ENCODE peak calls at places on chromosomes 4 and X, in nine cellular contexts. One of them, this sample, is unnamed.

GRCh38 chr4:184136525-184136924 is 81.1 kb downstream of the ENPP6 start:
- DNase-seq in tibial nerve: no peak
- DNase-seq in esophagus squamous epithelium: no peak
- DNase-seq in body of pancreas: no peak
- DNase-seq in heart left ventricle: no peak
- DNase-seq in HCT116: no peak
- DNase-seq in stomach: no peak
- DNase-seq in lower leg skin: no peak
- DNase-seq in testis: no peak
- DNase-seq in this sample: no peak

GRCh38 chr4:185227131-185227551 is 17.7 kb downstream of the SNX25 start:
- DNase-seq in tibial nerve: no peak
- DNase-seq in esophagus squamous epithelium: no peak
- DNase-seq in body of pancreas: peak; percentile 82
- DNase-seq in heart left ventricle: no peak
- DNase-seq in HCT116: no peak
- DNase-seq in stomach: no peak
- DNase-seq in lower leg skin: no peak
- DNase-seq in testis: no peak
- DNase-seq in this sample: no peak

GRCh38 chrX:97158270-97158669 is 274.6 kb downstream of the RPA4 start:
- DNase-seq in tibial nerve: no peak
- DNase-seq in esophagus squamous epithelium: no peak
- DNase-seq in body of pancreas: no peak
- DNase-seq in heart left ventricle: no peak
- DNase-seq in HCT116: no peak
- DNase-seq in stomach: no peak
- DNase-seq in lower leg skin: no peak
- DNase-seq in testis: no peak
- DNase-seq in this sample: no peak

GRCh38 chr4:83516042-83516772 is 19.7 kb upstream of the GPAT3 start:
- DNase-seq in tibial nerve: no peak
- DNase-seq in esophagus squamous epithelium: no peak
- DNase-seq in body of pancreas: no peak
- DNase-seq in heart left ventricle: no peak
- DNase-seq in HCT116: no peak
- DNase-seq in stomach: no peak
- DNase-seq in lower leg skin: no peak
- DNase-seq in testis: no peak
- DNase-seq in this sample: peak; percentile 23

GRCh38 chrX:65994519-65995501 is 45.1 kb downstream of the VSIG4 start:
- DNase-seq in tibial nerve: no peak
- DNase-seq in esophagus squamous epithelium: no peak
- DNase-seq in body of pancreas: no peak
- DNase-seq in heart left ventricle: no peak
- DNase-seq in HCT116: no peak
- DNase-seq in stomach: no peak
- DNase-seq in lower leg skin: no peak
- DNase-seq in testis: no peak
- DNase-seq in this sample: no peak

GRCh38 chr4:30399476-30399875 is 320.7 kb upstream of the PCDH7 start:
- DNase-seq in tibial nerve: no peak
- DNase-seq in esophagus squamous epithelium: no peak
- DNase-seq in body of pancreas: no peak
- DNase-seq in heart left ventricle: no peak
- DNase-seq in HCT116: no peak
- DNase-seq in stomach: no peak
- DNase-seq in lower leg skin: no peak
- DNase-seq in testis: no peak
- DNase-seq in this sample: no peak

GRCh38 chr4:5524900-5525299 is 183.5 kb downstream of the EVC2 start:
- DNase-seq in tibial nerve: no peak
- DNase-seq in esophagus squamous epithelium: no peak
- DNase-seq in body of pancreas: peak; percentile 46
- DNase-seq in heart left ventricle: no peak
- DNase-seq in HCT116: no peak
- DNase-seq in stomach: no peak
- DNase-seq in lower leg skin: no peak
- DNase-seq in testis: peak; percentile 65
- DNase-seq in this sample: no peak

GRCh38 chrX:65987856-65988255 is 52.0 kb downstream of the VSIG4 start:
- DNase-seq in tibial nerve: no peak
- DNase-seq in esophagus squamous epithelium: no peak
- DNase-seq in body of pancreas: no peak
- DNase-seq in heart left ventricle: no peak
- DNase-seq in HCT116: no peak
- DNase-seq in stomach: no peak
- DNase-seq in lower leg skin: no peak
- DNase-seq in testis: no peak
- DNase-seq in this sample: no peak

GRCh38 chr4:176002007-176002623 is 63.5 kb upstream of the WDR17 start:
- DNase-seq in tibial nerve: no peak
- DNase-seq in esophagus squamous epithelium: no peak
- DNase-seq in body of pancreas: peak; percentile 43
- DNase-seq in heart left ventricle: no peak
- DNase-seq in HCT116: peak; percentile 18
- DNase-seq in stomach: peak; percentile 35
- DNase-seq in lower leg skin: no peak
- DNase-seq in testis: peak; percentile 33
- DNase-seq in this sample: peak; percentile 35

GRCh38 chrX:31153475-31154047 is 81.7 kb upstream of the FTHL17 start:
- DNase-seq in tibial nerve: no peak
- DNase-seq in esophagus squamous epithelium: no peak
- DNase-seq in body of pancreas: no peak
- DNase-seq in heart left ventricle: no peak
- DNase-seq in HCT116: no peak
- DNase-seq in stomach: no peak
- DNase-seq in lower leg skin: no peak
- DNase-seq in testis: no peak
- DNase-seq in this sample: no peak

GRCh38 chrX:153387987-153388721 is 13.0 kb downstream of the PNMA6E start:
- DNase-seq in tibial nerve: no peak
- DNase-seq in esophagus squamous epithelium: no peak
- DNase-seq in body of pancreas: peak; percentile 48
- DNase-seq in heart left ventricle: no peak
- DNase-seq in HCT116: no peak
- DNase-seq in stomach: no peak
- DNase-seq in lower leg skin: no peak
- DNase-seq in testis: no peak
- DNase-seq in this sample: no peak

GRCh38 chrX:149487292-149487691 is 17.8 kb downstream of the IDS start:
- DNase-seq in tibial nerve: no peak
- DNase-seq in esophagus squamous epithelium: no peak
- DNase-seq in body of pancreas: no peak
- DNase-seq in heart left ventricle: no peak
- DNase-seq in HCT116: no peak
- DNase-seq in stomach: no peak
- DNase-seq in lower leg skin: no peak
- DNase-seq in testis: no peak
- DNase-seq in this sample: no peak

GRCh38 chr4:154958621-154959358 is 177.7 kb downstream of the RBM46 start:
- DNase-seq in tibial nerve: no peak
- DNase-seq in esophagus squamous epithelium: no peak
- DNase-seq in body of pancreas: peak; percentile 54
- DNase-seq in heart left ventricle: peak; percentile 61
- DNase-seq in HCT116: no peak
- DNase-seq in stomach: peak; percentile 71
- DNase-seq in lower leg skin: no peak
- DNase-seq in testis: peak; percentile 91
- DNase-seq in this sample: no peak

GRCh38 chr4:80235451-80235850 is 31.0 kb upstream of the FGF5 start:
- DNase-seq in tibial nerve: no peak
- DNase-seq in esophagus squamous epithelium: no peak
- DNase-seq in body of pancreas: no peak
- DNase-seq in heart left ventricle: no peak
- DNase-seq in HCT116: no peak
- DNase-seq in stomach: no peak
- DNase-seq in lower leg skin: no peak
- DNase-seq in testis: no peak
- DNase-seq in this sample: no peak

GRCh38 chr4:82425478-82425877 is 4.8 kb downstream of the HNRNPDL start:
- DNase-seq in tibial nerve: no peak
- DNase-seq in esophagus squamous epithelium: no peak
- DNase-seq in body of pancreas: no peak
- DNase-seq in heart left ventricle: no peak
- DNase-seq in HCT116: no peak
- DNase-seq in stomach: no peak
- DNase-seq in lower leg skin: no peak
- DNase-seq in testis: no peak
- DNase-seq in this sample: no peak

GRCh38 chr4:82421796-82422560 is 8.3 kb downstream of the HNRNPDL start:
- DNase-seq in tibial nerve: no peak
- DNase-seq in esophagus squamous epithelium: no peak
- DNase-seq in body of pancreas: no peak
- DNase-seq in heart left ventricle: no peak
- DNase-seq in HCT116: no peak
- DNase-seq in stomach: no peak
- DNase-seq in lower leg skin: no peak
- DNase-seq in testis: no peak
- DNase-seq in this sample: no peak

GRCh38 chr4:82422616-82423015 is 7.6 kb downstream of the HNRNPDL start:
- DNase-seq in tibial nerve: no peak
- DNase-seq in esophagus squamous epithelium: no peak
- DNase-seq in body of pancreas: no peak
- DNase-seq in heart left ventricle: no peak
- DNase-seq in HCT116: no peak
- DNase-seq in stomach: no peak
- DNase-seq in lower leg skin: no peak
- DNase-seq in testis: no peak
- DNase-seq in this sample: no peak

GRCh38 chr4:82419451-82419850 is 10.8 kb downstream of the HNRNPDL start:
- DNase-seq in tibial nerve: no peak
- DNase-seq in esophagus squamous epithelium: no peak
- DNase-seq in body of pancreas: no peak
- DNase-seq in heart left ventricle: no peak
- DNase-seq in HCT116: no peak
- DNase-seq in stomach: no peak
- DNase-seq in lower leg skin: no peak
- DNase-seq in testis: no peak
- DNase-seq in this sample: no peak

GRCh38 chr4:82423245-82424054 is 6.8 kb downstream of the HNRNPDL start:
- DNase-seq in tibial nerve: no peak
- DNase-seq in esophagus squamous epithelium: no peak
- DNase-seq in body of pancreas: no peak
- DNase-seq in heart left ventricle: no peak
- DNase-seq in HCT116: no peak
- DNase-seq in stomach: no peak
- DNase-seq in lower leg skin: no peak
- DNase-seq in testis: no peak
- DNase-seq in this sample: no peak
- TF ChIP-seq POLR2A in tibial nerve: no peak
- TF ChIP-seq POLR2A in esophagus squamous epithelium: no peak
- TF ChIP-seq POLR2A in body of pancreas: no peak
- TF ChIP-seq POLR2A in heart left ventricle: no peak
- TF ChIP-seq POLR2A in HCT116: no peak
- TF ChIP-seq POLR2A in stomach: no peak
- TF ChIP-seq POLR2A in lower leg skin: no peak
- TF ChIP-seq POLR2A in testis: no peak
- TF ChIP-seq POLR2A in this sample: no peak

GRCh38 chrX:147910607-147911006 is 1.1 kb upstream of the FMR1 start:
- DNase-seq in tibial nerve: no peak
- DNase-seq in esophagus squamous epithelium: no peak
- DNase-seq in body of pancreas: no peak
- DNase-seq in heart left ventricle: no peak
- DNase-seq in HCT116: no peak
- DNase-seq in stomach: no peak
- DNase-seq in lower leg skin: no peak
- DNase-seq in testis: no peak
- DNase-seq in this sample: no peak

GRCh38 chrX:147914609-147915008 is 2.9 kb downstream of the FMR1 start:
- DNase-seq in tibial nerve: no peak
- DNase-seq in esophagus squamous epithelium: no peak
- DNase-seq in body of pancreas: no peak
- DNase-seq in heart left ventricle: no peak
- DNase-seq in HCT116: no peak
- DNase-seq in stomach: no peak
- DNase-seq in lower leg skin: no peak
- DNase-seq in testis: no peak
- DNase-seq in this sample: no peak

GRCh38 chrX:147912093-147912801 is 528 bp downstream of the FMR1 start:
- DNase-seq in tibial nerve: no peak
- DNase-seq in esophagus squamous epithelium: no peak
- DNase-seq in body of pancreas: peak; percentile 23
- DNase-seq in heart left ventricle: peak; percentile 29
- DNase-seq in HCT116: no peak
- DNase-seq in stomach: peak; percentile 29
- DNase-seq in lower leg skin: peak; percentile 19
- DNase-seq in testis: peak; percentile 35
- DNase-seq in this sample: peak; percentile 35

GRCh38 chrX:147913570-147913969 is 1.9 kb downstream of the FMR1 start:
- DNase-seq in tibial nerve: no peak
- DNase-seq in esophagus squamous epithelium: no peak
- DNase-seq in body of pancreas: no peak
- DNase-seq in heart left ventricle: no peak
- DNase-seq in HCT116: no peak
- DNase-seq in stomach: no peak
- DNase-seq in lower leg skin: no peak
- DNase-seq in testis: no peak
- DNase-seq in this sample: no peak

GRCh38 chrX:147911192-147912022 is at the start of gene FMR1:
- DNase-seq in tibial nerve: peak; percentile 89
- DNase-seq in esophagus squamous epithelium: peak; percentile 66
- DNase-seq in body of pancreas: peak; percentile 96
- DNase-seq in heart left ventricle: peak; percentile 93
- DNase-seq in HCT116: peak; percentile 67
- DNase-seq in stomach: peak; percentile 95
- DNase-seq in lower leg skin: peak; percentile 91
- DNase-seq in testis: peak; percentile 96
- DNase-seq in this sample: peak; percentile 90
- TF ChIP-seq POLR2A in tibial nerve: peak; percentile 68
- TF ChIP-seq POLR2A in esophagus squamous epithelium: no peak
- TF ChIP-seq POLR2A in body of pancreas: peak; percentile 52
- TF ChIP-seq POLR2A in heart left ventricle: peak; percentile 53
- TF ChIP-seq POLR2A in HCT116: no peak
- TF ChIP-seq POLR2A in stomach: no peak
- TF ChIP-seq POLR2A in lower leg skin: no peak
- TF ChIP-seq POLR2A in testis: peak; percentile 2
- TF ChIP-seq POLR2A in this sample: peak; percentile 61

GRCh38 chrX:119235872-119236598 is at the start of gene PGRMC1:
- DNase-seq in tibial nerve: peak; percentile 70
- DNase-seq in esophagus squamous epithelium: peak; percentile 11
- DNase-seq in body of pancreas: peak; percentile 85
- DNase-seq in heart left ventricle: peak; percentile 81
- DNase-seq in HCT116: peak; percentile 39
- DNase-seq in stomach: peak; percentile 82
- DNase-seq in lower leg skin: peak; percentile 73
- DNase-seq in testis: peak; percentile 83
- DNase-seq in this sample: peak; percentile 60
- TF ChIP-seq POLR2A in tibial nerve: peak; percentile 84
- TF ChIP-seq POLR2A in esophagus squamous epithelium: no peak
- TF ChIP-seq POLR2A in body of pancreas: peak; percentile 93
- TF ChIP-seq POLR2A in heart left ventricle: peak; percentile 79
- TF ChIP-seq POLR2A in HCT116: peak; percentile 57
- TF ChIP-seq POLR2A in stomach: no peak
- TF ChIP-seq POLR2A in lower leg skin: peak; percentile 32
- TF ChIP-seq POLR2A in testis: peak; percentile 35
- TF ChIP-seq POLR2A in this sample: peak; percentile 91

GRCh38 chrX:64229145-64229544 is 1.3 kb downstream of the ASB12 start:
- DNase-seq in tibial nerve: no peak
- DNase-seq in esophagus squamous epithelium: no peak
- DNase-seq in body of pancreas: no peak
- DNase-seq in heart left ventricle: no peak
- DNase-seq in HCT116: no peak
- DNase-seq in stomach: no peak
- DNase-seq in lower leg skin: no peak
- DNase-seq in testis: no peak
- DNase-seq in this sample: no peak

GRCh38 chrX:64230123-64230970 is at the start of gene ASB12:
- DNase-seq in tibial nerve: no peak
- DNase-seq in esophagus squamous epithelium: no peak
- DNase-seq in body of pancreas: no peak
- DNase-seq in heart left ventricle: peak; percentile 18
- DNase-seq in HCT116: no peak
- DNase-seq in stomach: no peak
- DNase-seq in lower leg skin: no peak
- DNase-seq in testis: no peak
- DNase-seq in this sample: no peak
- TF ChIP-seq POLR2A in tibial nerve: no peak
- TF ChIP-seq POLR2A in esophagus squamous epithelium: no peak
- TF ChIP-seq POLR2A in body of pancreas: no peak
- TF ChIP-seq POLR2A in heart left ventricle: no peak
- TF ChIP-seq POLR2A in HCT116: no peak
- TF ChIP-seq POLR2A in stomach: no peak
- TF ChIP-seq POLR2A in lower leg skin: no peak
- TF ChIP-seq POLR2A in testis: no peak
- TF ChIP-seq POLR2A in this sample: no peak